ENCODE peak calls at places on chromosomes 16 and 17, in nine cellular contexts. B is CD8-positive, alpha-beta T cell; Q is A549; C is left lung; W is NB4; U is stomach; A is psoas muscle; T is ovary; R is AG04449. O is an unnamed sample.

GRCh38 chr16:11316331-11317015 is 28.8 kb upstream of the RMI2 start:
- DNase-seq in B (no peak), Q (no peak), C (no peak), W (no peak), U (no peak), A (no peak), T (peak; percentile 47), R (no peak), O (no peak)

GRCh38 chr16:29900888-29901606 is 759 bp downstream of the ASPHD1 start:
- DNase-seq in B (no peak), Q (no peak), C (no peak), W (no peak), U (peak; percentile 25), A (no peak), T (no peak), R (no peak), O (no peak)

GRCh38 chr16:85380905-85381737 is 232.0 kb upstream of the GSE1 start:
- DNase-seq in B (no peak), Q (no peak), C (no peak), W (peak; percentile 84), U (no peak), A (no peak), T (no peak), R (no peak), O (no peak)

GRCh38 chr17:51346218-51346982 is 86.1 kb downstream of the UTP18 start:
- DNase-seq in B (no peak), Q (no peak), C (no peak), W (no peak), U (no peak), A (no peak), T (no peak), R (no peak), O (no peak)

GRCh38 chr16:85347213-85347591 is 234.9 kb upstream of the CIBAR2 start:
- DNase-seq in B (no peak), Q (no peak), C (peak; percentile 80), W (peak; percentile 81), U (peak; percentile 54), A (no peak), T (no peak), R (no peak), O (peak; percentile 23)

GRCh38 chr17:74981979-74982662 is 5.3 kb upstream of the CDR2L start:
- DNase-seq in B (peak; percentile 67), Q (peak; percentile 90), C (peak; percentile 94), W (peak; percentile 64), U (peak; percentile 79), A (peak; percentile 80), T (peak; percentile 64), R (no peak), O (peak; percentile 56)

GRCh38 chr17:68461589-68461988 is 4.3 kb upstream of the WIPI1 start:
- DNase-seq in B (no peak), Q (no peak), C (no peak), W (no peak), U (peak; percentile 45), A (no peak), T (no peak), R (no peak), O (peak; percentile 77)

GRCh38 chr16:56824335-56824734 is 40.7 kb upstream of the SLC12A3 start:
- DNase-seq in B (no peak), Q (peak; percentile 39), C (no peak), W (peak; percentile 12), U (peak; percentile 29), A (no peak), T (no peak), R (no peak), O (no peak)

GRCh38 chr16:53131363-53132071 is 76.7 kb downstream of the CHD9 start:
- DNase-seq in B (peak; percentile 37), Q (peak; percentile 55), C (peak; percentile 92), W (peak; percentile 63), U (peak; percentile 72), A (peak; percentile 90), T (peak; percentile 66), R (no peak), O (peak; percentile 60)

GRCh38 chr17:37847102-37847501 is 77.1 kb upstream of the TBC1D3K start:
- DNase-seq in B (no peak), Q (no peak), C (no peak), W (no peak), U (no peak), A (no peak), T (no peak), R (no peak), O (no peak)

GRCh38 chr17:37842401-37842800 is 81.8 kb upstream of the TBC1D3K start:
- DNase-seq in B (no peak), Q (no peak), C (no peak), W (no peak), U (no peak), A (no peak), T (no peak), R (no peak), O (no peak)

GRCh38 chr17:37844977-37845293 is 79.3 kb upstream of the TBC1D3K start:
- DNase-seq in B (no peak), Q (no peak), C (no peak), W (no peak), U (no peak), A (no peak), T (no peak), R (no peak), O (no peak)

GRCh38 chr17:37841232-37841631 is 83.0 kb upstream of the TBC1D3K start:
- DNase-seq in B (no peak), Q (no peak), C (no peak), W (no peak), U (no peak), A (no peak), T (no peak), R (no peak), O (no peak)

DNA sequence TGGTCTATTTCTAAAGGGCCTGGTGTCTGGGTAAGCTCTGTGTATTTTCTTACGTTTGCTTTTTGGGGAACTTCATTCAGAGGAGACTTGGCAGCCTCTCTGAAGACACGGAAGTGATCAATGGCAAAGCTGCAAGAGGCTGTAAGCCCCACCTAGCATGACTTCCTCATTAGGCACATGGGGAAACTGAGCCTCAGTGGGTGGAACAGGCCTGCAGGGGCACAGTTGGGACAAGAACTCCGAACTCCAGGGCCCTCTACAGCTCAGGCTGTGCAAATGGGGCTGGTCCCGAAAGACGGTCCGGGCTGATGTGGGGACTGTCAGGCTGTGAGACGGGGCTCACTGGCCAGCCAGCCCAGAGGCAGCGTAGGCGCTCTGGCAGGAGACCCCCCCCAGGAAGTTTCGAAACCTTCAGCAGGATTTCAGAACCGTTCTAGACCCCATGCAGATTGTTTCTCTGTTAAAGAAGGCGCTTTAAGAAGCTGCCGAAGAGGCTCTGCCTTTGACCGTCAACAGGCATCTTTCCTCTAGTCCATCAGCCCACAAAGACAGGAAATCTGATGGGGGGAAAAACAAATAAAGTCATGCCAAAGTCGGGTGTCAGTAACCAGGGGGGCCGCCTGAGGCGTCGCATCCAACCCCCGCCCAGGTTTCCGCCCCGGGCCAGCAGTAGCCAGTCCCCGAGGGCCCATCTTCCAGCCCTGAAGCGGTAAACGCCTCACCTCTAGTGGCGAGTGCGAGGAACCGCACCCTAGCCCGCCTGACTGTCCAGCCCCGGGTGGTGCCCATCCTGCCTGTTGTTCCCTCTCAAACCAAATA is 79.8 kb upstream of the TBC1D3K start:
- DNase-seq in B (peak; percentile 24), Q (peak; percentile 87), C (peak; percentile 90), W (peak; percentile 92), U (peak; percentile 58), A (peak; percentile 76), T (no peak), R (no peak), O (peak; percentile 70)
- H3K4me3 ChIP-seq in B (peak overlapping the region; percentile 17), Q (no peak overlapping the region), C (no peak overlapping the region), W (peak overlapping the region; percentile 48), U (peak overlapping the region; percentile 22), A (no peak overlapping the region), T (no peak overlapping the region), R (no peak overlapping the region), O (no peak overlapping the region)

GRCh38 chr17:39139561-39139960 is 11.9 kb downstream of the PLXDC1 start:
- DNase-seq in B (no peak), Q (no peak), C (no peak), W (no peak), U (no peak), A (no peak), T (no peak), R (no peak), O (no peak)

GRCh38 chr17:39141915-39142664 is 9.3 kb downstream of the PLXDC1 start:
- DNase-seq in B (no peak), Q (no peak), C (no peak), W (no peak), U (no peak), A (peak; percentile 20), T (no peak), R (no peak), O (no peak)

GRCh38 chr17:39139137-39139516 is 12.3 kb downstream of the PLXDC1 start:
- DNase-seq in B (no peak), Q (peak; percentile 48), C (no peak), W (no peak), U (no peak), A (no peak), T (no peak), R (peak; percentile 67), O (no peak)

GRCh38 chr17:39143552-39144093 is 7.8 kb downstream of the PLXDC1 start:
- DNase-seq in B (no peak), Q (no peak), C (no peak), W (no peak), U (no peak), A (peak; percentile 86), T (no peak), R (no peak), O (no peak)

GRCh38 chr17:39141294-39141693 is 10.1 kb downstream of the PLXDC1 start:
- DNase-seq in B (no peak), Q (no peak), C (no peak), W (no peak), U (no peak), A (no peak), T (no peak), R (no peak), O (no peak)
- TF ChIP-seq CTCF in B (no peak), Q (no peak), C (no peak), W (no peak), U (no peak), A (no peak), T (no peak), R (no peak), O (no peak)

DNA sequence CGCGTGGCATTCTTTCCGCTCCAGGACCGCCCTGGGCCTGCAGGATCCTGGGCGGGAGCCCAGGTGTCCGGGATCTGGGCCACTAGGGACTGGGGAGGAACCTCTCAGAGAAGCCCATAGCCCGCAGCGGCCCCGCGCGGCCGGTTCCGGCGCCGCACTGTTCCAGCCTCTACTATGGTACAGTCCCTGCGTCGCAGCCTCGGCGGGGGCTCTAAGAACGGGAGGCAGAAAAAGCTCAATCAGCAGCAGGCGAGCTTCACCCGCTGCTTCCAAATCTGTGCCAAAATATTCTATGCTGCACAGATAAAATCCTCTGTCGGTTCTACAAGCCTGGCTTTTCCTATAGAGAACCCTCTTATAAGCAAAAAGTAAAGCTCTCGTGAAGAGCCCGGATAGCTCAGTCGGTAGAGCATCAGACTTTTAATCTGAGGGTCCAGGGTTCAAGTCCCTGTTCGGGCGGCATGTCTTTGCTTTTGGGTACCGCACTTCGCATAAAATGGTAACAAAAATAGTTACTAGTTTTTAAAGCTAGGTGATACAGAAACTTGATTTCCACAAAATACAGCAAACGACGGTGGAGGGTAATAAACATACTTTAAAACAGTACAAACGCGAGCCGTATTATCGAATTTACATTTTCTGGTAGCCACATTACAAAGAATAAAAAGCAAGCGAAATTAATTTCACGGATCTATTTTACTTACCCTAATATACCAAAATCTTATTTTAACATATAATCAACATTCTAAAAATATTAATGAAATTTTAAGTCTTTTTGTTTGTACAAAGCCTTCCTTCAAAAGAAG is 658 bp upstream of the ALOXE3 start:
- DNase-seq in B (peak; percentile 70), Q (peak; percentile 90), C (peak; percentile 98), W (peak; percentile 77), U (peak; percentile 93), A (peak; percentile 94), T (peak; percentile 92), R (no peak), O (peak; percentile 88)
- H3K4me3 ChIP-seq in B (peak overlapping the region; percentile 77), Q (peak overlapping the region; percentile 51), C (peak overlapping the region; percentile 54), W (peak overlapping the region; percentile 72), U (peak overlapping the region; percentile 55), A (peak overlapping the region; percentile 77), T (peak overlapping the region; percentile 58), R (peak overlapping the region; percentile 73), O (peak overlapping the region; percentile 86)

GRCh38 chr17:48134912-48135480 is 27.4 kb downstream of the SNX11 start:
- DNase-seq in B (no peak), Q (no peak), C (no peak), W (peak; percentile 16), U (no peak), A (no peak), T (no peak), R (no peak), O (no peak)
- TF ChIP-seq CTCF in B (no peak), Q (no peak), C (no peak), W (peak; percentile 54), U (no peak), A (no peak), T (no peak), R (peak; percentile 20), O (peak; percentile 36)